ENCODE peak calls at places on chromosomes 11 and 22, in seven cellular contexts. One of them, this sample, is unnamed.

GRCh38 chr11:85263328-85263727 is 363.8 kb downstream of the DLG2 start:
- DNase-seq in NCI-H524 treated with DMSO at 0.1 percent for 48 hours: no peak
- DNase-seq in T-helper 1 cell: no peak
- DNase-seq in Right ventricle myocardium superior: no peak
- DNase-seq in WERI-Rb-1: no peak
- DNase-seq in AG20443: no peak
- DNase-seq in frontal cortex: no peak
- DNase-seq in this sample: no peak

GRCh38 chr22:27247691-27248434 is 553.7 kb downstream of the MN1 start:
- DNase-seq in NCI-H524 treated with DMSO at 0.1 percent for 48 hours: no peak
- DNase-seq in WERI-Rb-1: no peak
- DNase-seq in frontal cortex: no peak
- DNase-seq in AG20443: peak; percentile 50
- DNase-seq in Right ventricle myocardium superior: no peak
- DNase-seq in T-helper 1 cell: no peak
- DNase-seq in this sample: peak; percentile 55

GRCh38 chr11:23206736-23207336 is 346.6 kb upstream of the CCDC179 start:
- DNase-seq in frontal cortex: no peak
- DNase-seq in NCI-H524 treated with DMSO at 0.1 percent for 48 hours: no peak
- DNase-seq in T-helper 1 cell: no peak
- DNase-seq in Right ventricle myocardium superior: no peak
- DNase-seq in AG20443: no peak
- DNase-seq in WERI-Rb-1: no peak
- DNase-seq in this sample: no peak

GRCh38 chr11:100208207-100208606 is 478.9 kb upstream of the ARHGAP42 start:
- DNase-seq in AG20443: no peak
- DNase-seq in WERI-Rb-1: no peak
- DNase-seq in NCI-H524 treated with DMSO at 0.1 percent for 48 hours: no peak
- DNase-seq in Right ventricle myocardium superior: no peak
- DNase-seq in frontal cortex: no peak
- DNase-seq in T-helper 1 cell: no peak
- DNase-seq in this sample: no peak

GRCh38 chr11:77547863-77548551 is 41.7 kb upstream of the AQP11 start:
- DNase-seq in WERI-Rb-1: peak; percentile 42
- DNase-seq in Right ventricle myocardium superior: no peak
- DNase-seq in NCI-H524 treated with DMSO at 0.1 percent for 48 hours: peak; percentile 9
- DNase-seq in AG20443: peak; percentile 69
- DNase-seq in frontal cortex: peak; percentile 55
- DNase-seq in T-helper 1 cell: peak; percentile 13
- DNase-seq in this sample: peak; percentile 71

GRCh38 chr22:41828516-41828915 is 4.4 kb upstream of the SREBF2 start:
- DNase-seq in Right ventricle myocardium superior: no peak
- DNase-seq in AG20443: no peak
- DNase-seq in frontal cortex: no peak
- DNase-seq in WERI-Rb-1: no peak
- DNase-seq in T-helper 1 cell: no peak
- DNase-seq in NCI-H524 treated with DMSO at 0.1 percent for 48 hours: no peak
- DNase-seq in this sample: no peak

GRCh38 chr22:45246060-45246985 is 5.6 kb upstream of the KIAA0930 start:
- DNase-seq in Right ventricle myocardium superior: no peak
- DNase-seq in T-helper 1 cell: no peak
- DNase-seq in WERI-Rb-1: no peak
- DNase-seq in frontal cortex: no peak
- DNase-seq in AG20443: peak; percentile 93
- DNase-seq in NCI-H524 treated with DMSO at 0.1 percent for 48 hours: no peak
- DNase-seq in this sample: peak; percentile 94

GRCh38 chr11:74009230-74009547 is 304 bp upstream of the UCP3 start:
- DNase-seq in frontal cortex: no peak
- DNase-seq in AG20443: no peak
- DNase-seq in Right ventricle myocardium superior: no peak
- DNase-seq in T-helper 1 cell: no peak
- DNase-seq in NCI-H524 treated with DMSO at 0.1 percent for 48 hours: no peak
- DNase-seq in WERI-Rb-1: no peak
- DNase-seq in this sample: no peak

GRCh38 chr11:60367009-60367408 is 11.3 kb upstream of the MS4A7 start:
- DNase-seq in frontal cortex: no peak
- DNase-seq in T-helper 1 cell: no peak
- DNase-seq in Right ventricle myocardium superior: no peak
- DNase-seq in AG20443: no peak
- DNase-seq in WERI-Rb-1: no peak
- DNase-seq in NCI-H524 treated with DMSO at 0.1 percent for 48 hours: no peak
- DNase-seq in this sample: no peak

GRCh38 chr11:118277312-118277711 is 13.2 kb upstream of the MPZL2 start:
- DNase-seq in frontal cortex: no peak
- DNase-seq in AG20443: no peak
- DNase-seq in Right ventricle myocardium superior: no peak
- DNase-seq in WERI-Rb-1: no peak
- DNase-seq in T-helper 1 cell: no peak
- DNase-seq in NCI-H524 treated with DMSO at 0.1 percent for 48 hours: no peak
- DNase-seq in this sample: no peak

GRCh38 chr11:124402326-124402922 is 3.6 kb upstream of the OR8B3 start:
- DNase-seq in NCI-H524 treated with DMSO at 0.1 percent for 48 hours: no peak
- DNase-seq in T-helper 1 cell: peak; percentile 26
- DNase-seq in WERI-Rb-1: peak; percentile 59
- DNase-seq in AG20443: peak; percentile 78
- DNase-seq in Right ventricle myocardium superior: peak; percentile 40
- DNase-seq in frontal cortex: peak; percentile 39
- DNase-seq in this sample: peak; percentile 74

GRCh38 chr11:15499684-15500083 is 385.0 kb downstream of the INSC start:
- DNase-seq in AG20443: no peak
- DNase-seq in NCI-H524 treated with DMSO at 0.1 percent for 48 hours: peak; percentile 86
- DNase-seq in T-helper 1 cell: no peak
- DNase-seq in frontal cortex: no peak
- DNase-seq in WERI-Rb-1: no peak
- DNase-seq in Right ventricle myocardium superior: no peak
- DNase-seq in this sample: no peak

GRCh38 chr11:131977231-131977630 is 606.8 kb downstream of the NTM start:
- DNase-seq in AG20443: peak; percentile 56
- DNase-seq in frontal cortex: no peak
- DNase-seq in WERI-Rb-1: no peak
- DNase-seq in T-helper 1 cell: no peak
- DNase-seq in NCI-H524 treated with DMSO at 0.1 percent for 48 hours: no peak
- DNase-seq in Right ventricle myocardium superior: no peak
- DNase-seq in this sample: peak; percentile 50

GRCh38 chr22:43345761-43346261 is 2.6 kb upstream of the SCUBE1 start:
- DNase-seq in WERI-Rb-1: no peak
- DNase-seq in frontal cortex: no peak
- DNase-seq in AG20443: no peak
- DNase-seq in T-helper 1 cell: no peak
- DNase-seq in NCI-H524 treated with DMSO at 0.1 percent for 48 hours: no peak
- DNase-seq in Right ventricle myocardium superior: no peak
- DNase-seq in this sample: peak; percentile 39

GRCh38 chr11:76288166-76288978 is 82.1 kb upstream of the WNT11 start:
- DNase-seq in frontal cortex: no peak
- DNase-seq in Right ventricle myocardium superior: no peak
- DNase-seq in WERI-Rb-1: no peak
- DNase-seq in T-helper 1 cell: no peak
- DNase-seq in AG20443: no peak
- DNase-seq in NCI-H524 treated with DMSO at 0.1 percent for 48 hours: no peak
- DNase-seq in this sample: no peak

This sample was measured in AG08395.